ENCODE peak calls at places on chromosomes 5 and 9, in six cellular contexts. X is GM23248, F is GM23338, C is HCT116, V is neural progenitor cell, M is hepatocyte. B is an unnamed sample. For H4K20me1, the result is how much of the 10 kb centered on the place peaks cover.

GRCh38 chr5:124057161-124057814 is 545.3 kb downstream of the CSNK1G3 start:
- DNase-seq in C (no peak), M (peak), V (no peak), X (no peak), F (no peak), B (peak)

GRCh38 chr5:136174021-136174659 is 18.8 kb downstream of the SMIM32 start:
- DNase-seq in V (peak), C (peak), X (peak), M (peak), F (peak), B (peak)

GRCh38 chr5:58064799-58065198 is 395.1 kb downstream of the PLK2 start:
- DNase-seq in V (no peak), F (no peak), M (no peak), X (peak), C (no peak), B (no peak)

GRCh38 chr9:133148351-133149129 is 15.2 kb downstream of the GBGT1 start:
- DNase-seq in V (peak), M (peak), F (peak), X (peak), C (no peak), B (no peak)

GRCh38 chr5:9249231-9249630 is 296.6 kb downstream of the SEMA5A start:
- DNase-seq in M (no peak), X (no peak), C (no peak), F (no peak), V (no peak), B (no peak)

GRCh38 chr5:56330806-56331205 is 97.7 kb upstream of the ANKRD55 start:
- DNase-seq in M (no peak), X (no peak), C (no peak), F (no peak), V (no peak), B (no peak)

GRCh38 chr5:165525268-165525667 is 2019.8 kb downstream of the MAT2B start:
- DNase-seq in C (no peak), F (no peak), M (peak), V (no peak), X (peak), B (peak)

GRCh38 chr5:150582281-150582791 is 58.1 kb upstream of the SYNPO start:
- DNase-seq in C (no peak), X (no peak), F (no peak), V (peak), M (peak), B (no peak)

GRCh38 chr5:134177197-134178171 is 734 bp upstream of the SKP1 start:
- DNase-seq in C (peak), F (peak), X (peak), M (peak), V (peak), B (peak)

GRCh38 chr5:142839711-142840441 is 69.7 kb downstream of the ARHGAP26 start:
- DNase-seq in X (peak), V (no peak), C (no peak), M (no peak), F (no peak), B (peak)

GRCh38 chr9:127714020-127714835 is 1.2 kb downstream of the PTRH1 start:
- DNase-seq in X (peak), F (no peak), M (no peak), C (no peak), V (no peak), B (peak)

GRCh38 chr5:160694896-160695295 is 157.1 kb downstream of the ATP10B start:
- DNase-seq in X (no peak), M (no peak), C (no peak), V (no peak), F (no peak), B (no peak)

GRCh38 chr9:5529683-5530221 is 19.4 kb downstream of the PDCD1LG2 start:
- DNase-seq in C (no peak), F (no peak), M (no peak), X (no peak), V (no peak), B (peak)

GRCh38 chr9:20511680-20512079 is 110.6 kb downstream of the MLLT3 start:
- DNase-seq in F (no peak), X (no peak), V (no peak), M (no peak), C (no peak), B (no peak)

GRCh38 chr9:70260606-70261005 is 1.8 kb downstream of the SMC5 start:
- DNase-seq in M (no peak), C (no peak), X (no peak), V (no peak), F (no peak), B (no peak)

GRCh38 chr5:168409601-168410458 is 76.4 kb upstream of the RARS1 start:
- DNase-seq in C (peak), V (no peak), M (no peak), F (no peak), X (peak), B (peak)

GRCh38 chr5:14687023-14687665 is 22.6 kb downstream of the OTULIN start:
- DNase-seq in C (no peak), X (peak), F (no peak), M (no peak), V (no peak), B (no peak)

GRCh38 chr9:80143899-80144298 is 572.1 kb downstream of the TLE4 start:
- DNase-seq in V (no peak), X (no peak), C (no peak), F (no peak), M (no peak), B (no peak)

GRCh38 chr5:162268694-162269481 is 201.3 kb downstream of the GABRG2 start:
- DNase-seq in F (no peak), X (no peak), V (no peak), C (no peak), M (no peak), B (no peak)

GRCh38 chr5:159874308-159874707 is 42.0 kb upstream of the ADRA1B start:
- DNase-seq in C (no peak), X (peak), F (no peak), M (no peak), V (no peak), B (peak)

GRCh38 chr5:150203832-150204587 is 14.1 kb downstream of the SLC6A7 start:
- DNase-seq in F (no peak), M (no peak), V (no peak), X (no peak), C (no peak), B (no peak)

GRCh38 chr5:16437974-16438373 is 27.6 kb downstream of the ZNF622 start:
- DNase-seq in V (no peak), F (peak), C (no peak), M (no peak), X (peak), B (peak)

GRCh38 chr5:72106922-72107873 is at the start of gene MAP1B:
- DNase-seq in V (peak), M (peak), F (peak), C (no peak), X (peak), B (peak)

GRCh38 chr5:115873392-115873791 is 31.7 kb downstream of the AP3S1 start:
- DNase-seq in M (no peak), X (peak), F (no peak), C (no peak), V (no peak), B (peak)

GRCh38 chr5:159854916-159855315 is 61.4 kb upstream of the ADRA1B start:
- DNase-seq in C (no peak), X (peak), M (no peak), F (no peak), V (no peak), B (no peak)

GRCh38 chr9:79236466-79236865 is 335.3 kb upstream of the TLE4 start:
- DNase-seq in C (no peak), V (no peak), F (no peak), M (no peak), X (peak), B (peak)

GRCh38 chr5:80186634-80187033 is 69.2 kb downstream of the SERINC5 start:
- DNase-seq in C (no peak), X (no peak), V (no peak), F (no peak), M (no peak), B (peak)

DNA sequence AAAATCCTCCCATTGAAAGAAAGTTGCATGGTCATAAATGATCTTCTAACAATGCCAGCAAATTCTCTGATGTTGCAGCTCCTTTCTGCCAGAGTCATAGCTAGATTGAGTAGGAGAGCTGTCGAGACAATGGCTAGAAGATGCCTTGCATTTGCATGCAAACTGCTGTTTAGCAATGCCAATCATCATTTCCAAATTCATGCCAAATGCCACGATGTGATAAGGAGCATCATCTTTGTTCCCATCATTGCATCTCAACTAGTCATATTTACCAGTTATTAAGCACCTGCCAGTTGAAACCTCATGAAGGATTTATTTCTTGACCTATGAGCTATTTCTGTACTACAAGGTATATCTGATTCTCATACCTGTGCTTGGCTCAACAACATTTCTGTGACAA is 246.4 kb upstream of the PIK3R1 start:
- DNase-seq in M (no peak), X (no peak), V (no peak), C (no peak), F (no peak), B (no peak)
- H4K20me1 ChIP-seq in M (under half), X (under half), V (under half), C (under half), F (under half), B (under half)

DNA sequence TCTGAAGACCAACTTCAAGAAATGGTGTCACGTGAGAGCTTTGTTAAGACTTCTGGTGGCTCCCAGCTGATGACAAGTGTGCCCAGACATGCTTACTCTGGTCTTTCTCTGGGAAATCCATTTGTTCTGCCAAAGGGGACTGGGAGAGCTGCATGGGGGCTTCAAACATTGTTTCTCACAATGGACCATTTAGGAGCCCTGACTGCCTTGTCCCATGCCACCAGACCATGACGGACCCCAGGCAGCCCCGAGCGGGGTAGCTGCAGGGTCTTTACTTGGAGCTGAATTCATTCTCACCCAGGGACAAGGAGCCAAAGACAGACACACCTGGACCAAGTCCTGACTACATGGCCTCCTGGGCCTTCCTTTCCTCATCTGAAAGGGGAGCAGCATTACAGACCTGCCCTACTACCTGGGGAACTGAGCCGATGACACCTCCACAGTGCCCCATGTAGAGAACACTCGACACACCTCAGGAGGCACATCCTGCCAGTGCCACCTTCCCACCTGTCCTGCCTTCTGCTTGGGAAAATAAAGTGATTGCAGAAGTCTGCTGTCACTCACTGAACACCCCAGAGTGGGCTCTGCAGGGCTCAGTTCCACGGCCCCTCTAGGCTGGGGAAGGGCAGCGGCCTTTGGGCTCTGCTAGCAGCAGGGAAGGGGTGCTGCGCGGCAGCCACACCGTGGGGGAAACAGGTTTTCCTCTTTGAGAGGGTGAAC is 169.0 kb downstream of the DAB2IP start:
- DNase-seq in V (no peak), M (no peak), X (no peak), C (no peak), F (no peak), B (no peak)
- TF ChIP-seq EZH2phosphoT487 in V (no peak), M (no peak), X (no peak), C (no peak), F (no peak), B (no peak)

DNA sequence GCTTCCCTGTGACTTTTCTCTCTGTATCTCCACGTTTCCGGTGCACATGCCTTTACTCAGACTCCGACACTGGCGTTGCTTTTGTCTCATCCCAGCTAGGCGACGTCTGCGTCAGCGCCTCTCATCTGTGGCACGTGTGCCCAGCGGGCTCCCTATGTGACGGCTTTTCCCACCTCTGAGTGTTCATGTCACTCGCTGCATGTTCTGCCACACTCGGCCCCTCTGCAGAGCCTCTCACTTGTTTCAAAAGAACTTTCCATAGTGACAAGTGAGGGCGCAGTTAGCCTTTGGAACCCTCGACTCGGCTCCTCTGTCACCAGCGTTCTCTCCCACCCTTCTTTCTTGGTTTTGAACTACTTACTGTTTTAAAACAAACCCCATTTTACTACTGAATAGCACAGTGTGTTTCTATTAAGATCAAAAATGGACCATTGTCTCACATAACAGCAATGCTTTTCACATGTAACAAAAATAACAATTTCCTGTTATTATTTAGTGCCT is 113.4 kb upstream of the CACNA1B start:
- DNase-seq in V (no peak), X (no peak), F (no peak), C (no peak), M (no peak), B (no peak)
- H4K20me1 ChIP-seq in V (under half), X (under half), F (under half), C (under half), M (under half), B (under half)

GRCh38 chr9:81629440-81629839 is 59.9 kb downstream of the TLE1 start:
- DNase-seq in V (no peak), F (no peak), M (no peak), C (no peak), X (no peak), B (peak)

GRCh38 chr9:81631213-81631745 is 58.1 kb downstream of the TLE1 start:
- DNase-seq in V (no peak), C (no peak), M (no peak), F (no peak), X (no peak), B (no peak)

GRCh38 chr9:81626511-81626910 is 62.8 kb downstream of the TLE1 start:
- DNase-seq in M (peak), X (peak), V (no peak), F (no peak), C (peak), B (peak)

GRCh38 chr9:81627481-81627880 is 61.9 kb downstream of the TLE1 start:
- DNase-seq in V (no peak), F (no peak), M (no peak), C (no peak), X (no peak), B (no peak)

DNA sequence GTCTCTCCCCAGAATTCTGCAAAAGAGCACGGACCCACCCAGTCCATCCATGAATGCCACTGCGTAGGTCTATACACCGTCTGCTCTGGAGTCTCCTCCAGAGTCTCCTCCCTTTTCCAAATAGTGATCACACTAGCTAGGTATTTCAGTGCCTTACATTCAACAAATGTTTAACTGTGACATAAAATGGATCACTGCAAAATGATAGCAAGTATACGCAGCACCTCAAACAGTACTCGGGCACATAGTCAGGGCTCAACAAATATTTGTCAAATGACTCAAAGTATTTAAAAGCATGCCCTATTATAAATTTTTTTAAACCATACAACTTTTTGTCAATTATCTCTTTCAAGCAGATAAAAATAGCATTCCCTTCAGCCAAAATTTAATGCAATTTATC is 60.5 kb downstream of the TLE1 start:
- DNase-seq in C (no peak), F (no peak), X (no peak), M (no peak), V (no peak), B (peak)
- TF ChIP-seq EZH2phosphoT487 in C (no peak), F (no peak), X (no peak), M (no peak), V (no peak), B (no peak)

GRCh38 chr5:6602441-6602840 is 30.4 kb downstream of the NSUN2 start:
- DNase-seq in C (no peak), X (no peak), F (no peak), V (no peak), M (no peak), B (no peak)
- H4K20me1 ChIP-seq in C (under half), X (under half), F (under half), V (under half), M (under half), B (under half)

GRCh38 chr9:68760674-68761003 is 55.6 kb downstream of the PIP5K1B start:
- DNase-seq in F (no peak), X (no peak), M (no peak), V (no peak), C (no peak), B (no peak)
- TF ChIP-seq EZH2phosphoT487 in F (no peak), X (no peak), M (no peak), V (no peak), C (no peak), B (no peak)